ENCODE peak calls at places on chromosomes 12 and 14, in ten cellular contexts. F is ovary, S is IMR-90, X is stomach, P is transverse colon, I is upper lobe of right lung, A is right atrium auricular region, L is mammary epithelial cell, W is OCI-LY7, D is hepatocyte. J is an unnamed sample. For H3K4me1, the result is how much of the 10 kb centered on the place peaks cover.

GRCh38 chr12:18462437-18462836 is 201.1 kb downstream of the PIK3C2G start:
- DNase-seq in X (no peak), W (no peak), F (no peak), S (peak), L (no peak), D (no peak), P (no peak), A (no peak), I (no peak), J (peak)

GRCh38 chr12:53213348-53213747 is 6.3 kb upstream of the ITGB7 start:
- DNase-seq in X (peak), S (peak), F (peak), L (no peak), A (peak), I (peak), D (peak), P (peak), W (peak), J (peak)

GRCh38 chr12:5433081-5433839 is 1.4 kb downstream of the NTF3 start:
- DNase-seq in I (no peak), D (peak), F (no peak), X (no peak), S (peak), W (no peak), L (no peak), P (no peak), A (no peak), J (peak)

GRCh38 chr12:89350661-89351488 is 1.4 kb downstream of the DUSP6 start:
- DNase-seq in I (peak), F (no peak), X (no peak), S (no peak), P (peak), W (no peak), D (peak), L (peak), A (no peak), J (peak)

GRCh38 chr14:60178820-60179219 is 13.6 kb upstream of the DHRS7 start:
- DNase-seq in D (no peak), F (no peak), S (no peak), I (no peak), P (no peak), L (no peak), X (no peak), A (no peak), W (no peak), J (no peak)

GRCh38 chr14:29236848-29237247 is 470.3 kb downstream of the FOXG1 start:
- DNase-seq in W (no peak), I (no peak), P (no peak), L (no peak), D (no peak), X (no peak), A (no peak), S (peak), F (no peak), J (no peak)

GRCh38 chr14:96245710-96246534 is 10.1 kb upstream of the BDKRB1 start:
- DNase-seq in W (no peak), I (peak), X (no peak), D (no peak), S (peak), A (no peak), F (no peak), L (no peak), P (no peak), J (no peak)

GRCh38 chr12:46445551-46446235 is 73.1 kb upstream of the SLC38A2 start:
- DNase-seq in S (no peak), W (no peak), X (no peak), L (no peak), A (no peak), F (no peak), I (no peak), P (no peak), D (no peak), J (no peak)

GRCh38 chr14:29955087-29955486 is 27.4 kb upstream of the PRKD1 start:
- DNase-seq in P (no peak), S (peak), W (no peak), D (no peak), I (no peak), X (no peak), A (no peak), F (no peak), L (no peak), J (no peak)

GRCh38 chr12:108237272-108237671 is 101.8 kb downstream of the CMKLR1 start:
- DNase-seq in A (no peak), X (no peak), D (no peak), F (no peak), I (no peak), P (no peak), W (no peak), L (no peak), S (no peak), J (no peak)

GRCh38 chr14:23984891-23985607 is 3.7 kb upstream of the DHRS4L2 start:
- DNase-seq in W (no peak), F (no peak), D (peak), L (peak), S (peak), I (no peak), X (peak), P (no peak), A (no peak), J (no peak)

GRCh38 chr14:24381363-24382102 is 13.5 kb downstream of the NFATC4 start:
- DNase-seq in S (no peak), W (no peak), P (no peak), F (no peak), L (no peak), I (no peak), X (peak), D (no peak), A (no peak), J (no peak)

GRCh38 chr14:57833304-57833703 is 32.6 kb downstream of the SLC35F4 start:
- DNase-seq in L (peak), S (peak), X (no peak), F (no peak), P (no peak), A (no peak), I (no peak), W (no peak), D (peak), J (no peak)

GRCh38 chr12:45336762-45337596 is 121.1 kb downstream of the ANO6 start:
- DNase-seq in D (peak), A (no peak), L (peak), X (no peak), P (no peak), S (peak), W (no peak), F (no peak), I (no peak), J (no peak)

GRCh38 chr14:101861464-101861863 is 100.0 kb downstream of the PPP2R5C start:
- DNase-seq in I (no peak), S (no peak), P (no peak), W (no peak), X (no peak), F (no peak), A (no peak), D (no peak), L (no peak), J (no peak)

GRCh38 chr14:76773188-76773885 is 12.1 kb downstream of the VASH1 start:
- DNase-seq in I (peak), P (peak), S (peak), D (peak), X (no peak), W (no peak), A (peak), F (peak), L (peak), J (peak)

GRCh38 chr12:104703372-104703771 is 246.6 kb downstream of the CHST11 start:
- DNase-seq in F (no peak), X (no peak), P (no peak), A (no peak), S (no peak), I (no peak), W (no peak), L (no peak), D (no peak), J (no peak)

GRCh38 chr12:97306121-97306520 is 156.5 kb upstream of the RMST start:
- DNase-seq in A (no peak), I (no peak), W (peak), D (no peak), P (no peak), X (no peak), L (no peak), S (no peak), F (no peak), J (no peak)

GRCh38 chr14:90499908-90500664 is 103.3 kb downstream of the CALM1 start:
- DNase-seq in F (no peak), I (peak), L (no peak), S (no peak), D (no peak), P (no peak), A (no peak), W (no peak), X (no peak), J (no peak)

GRCh38 chr12:114479831-114480230 is 73.9 kb upstream of the TBX5 start:
- DNase-seq in W (no peak), F (no peak), L (no peak), A (no peak), P (no peak), D (peak), X (no peak), S (no peak), I (no peak), J (no peak)

GRCh38 chr12:14602128-14602527 is 34.4 kb upstream of the PLBD1 start:
- DNase-seq in S (no peak), X (no peak), P (no peak), L (no peak), D (no peak), I (no peak), A (no peak), W (no peak), F (no peak), J (no peak)

GRCh38 chr12:124405592-124405991 is 110.7 kb downstream of the RFLNA start:
- DNase-seq in P (no peak), F (no peak), W (no peak), L (no peak), A (no peak), D (no peak), X (no peak), I (no peak), S (no peak), J (no peak)
- H3K27ac ChIP-seq in P (no peak), F (no peak), W (no peak), L (no peak), A (no peak), D (no peak), X (no peak), I (no peak), S (no peak), J (no peak)

GRCh38 chr12:27575099-27575779 is 51.2 kb downstream of the PPFIBP1 start:
- DNase-seq in P (no peak), W (no peak), X (no peak), F (no peak), I (no peak), S (peak), A (no peak), L (no peak), D (no peak), J (no peak)
- H3K4me1 ChIP-seq in P (under half), W (under half), X (under half), F (under half), I (under half), S (under half), A (under half), L (half or more), D (under half), J (half or more)

GRCh38 chr12:121810833-121811433 is 7.1 kb downstream of the SETD1B start:
- DNase-seq in L (no peak), A (no peak), F (no peak), X (no peak), P (no peak), S (no peak), W (no peak), D (no peak), I (no peak), J (no peak)

GRCh38 chr12:121812921-121813896 is 9.4 kb downstream of the SETD1B start:
- DNase-seq in L (no peak), S (no peak), X (peak), F (peak), A (no peak), D (no peak), W (no peak), P (no peak), I (no peak), J (no peak)

GRCh38 chr12:121811434-121812319 is 7.9 kb downstream of the SETD1B start:
- DNase-seq in I (peak), A (no peak), L (peak), X (peak), D (peak), W (peak), F (peak), P (peak), S (peak), J (peak)

GRCh38 chr12:121813951-121814350 is 10.1 kb downstream of the SETD1B start:
- DNase-seq in S (no peak), F (no peak), L (no peak), A (no peak), X (no peak), D (no peak), I (no peak), W (no peak), P (no peak), J (no peak)

GRCh38 chr12:121812320-121812871 is 8.6 kb downstream of the SETD1B start:
- DNase-seq in A (no peak), D (peak), L (peak), W (peak), P (peak), S (peak), I (peak), X (peak), F (peak), J (peak)
- TF ChIP-seq CTCF in A (peak), D (peak), L (no peak), W (no peak), P (peak), S (no peak), I (no peak), X (peak), F (no peak), J (peak)

GRCh38 chr12:3217683-3218079 is 140.5 kb downstream of the TSPAN9 start:
- DNase-seq in W (no peak), I (no peak), D (no peak), X (no peak), P (no peak), A (no peak), F (no peak), S (no peak), L (no peak), J (no peak)

GRCh38 chr12:3220382-3221321 is 143.5 kb downstream of the TSPAN9 start:
- DNase-seq in W (no peak), F (no peak), L (no peak), I (no peak), A (no peak), S (no peak), P (no peak), X (no peak), D (no peak), J (no peak)

GRCh38 chr12:3218150-3218845 is 141.1 kb downstream of the TSPAN9 start:
- DNase-seq in L (peak), A (peak), X (peak), W (peak), F (peak), P (peak), S (peak), D (peak), I (no peak), J (peak)

GRCh38 chr12:3216726-3217682 is 139.8 kb downstream of the TSPAN9 start:
- DNase-seq in X (no peak), D (no peak), W (no peak), F (no peak), S (peak), L (peak), A (peak), P (no peak), I (no peak), J (no peak)

DNA sequence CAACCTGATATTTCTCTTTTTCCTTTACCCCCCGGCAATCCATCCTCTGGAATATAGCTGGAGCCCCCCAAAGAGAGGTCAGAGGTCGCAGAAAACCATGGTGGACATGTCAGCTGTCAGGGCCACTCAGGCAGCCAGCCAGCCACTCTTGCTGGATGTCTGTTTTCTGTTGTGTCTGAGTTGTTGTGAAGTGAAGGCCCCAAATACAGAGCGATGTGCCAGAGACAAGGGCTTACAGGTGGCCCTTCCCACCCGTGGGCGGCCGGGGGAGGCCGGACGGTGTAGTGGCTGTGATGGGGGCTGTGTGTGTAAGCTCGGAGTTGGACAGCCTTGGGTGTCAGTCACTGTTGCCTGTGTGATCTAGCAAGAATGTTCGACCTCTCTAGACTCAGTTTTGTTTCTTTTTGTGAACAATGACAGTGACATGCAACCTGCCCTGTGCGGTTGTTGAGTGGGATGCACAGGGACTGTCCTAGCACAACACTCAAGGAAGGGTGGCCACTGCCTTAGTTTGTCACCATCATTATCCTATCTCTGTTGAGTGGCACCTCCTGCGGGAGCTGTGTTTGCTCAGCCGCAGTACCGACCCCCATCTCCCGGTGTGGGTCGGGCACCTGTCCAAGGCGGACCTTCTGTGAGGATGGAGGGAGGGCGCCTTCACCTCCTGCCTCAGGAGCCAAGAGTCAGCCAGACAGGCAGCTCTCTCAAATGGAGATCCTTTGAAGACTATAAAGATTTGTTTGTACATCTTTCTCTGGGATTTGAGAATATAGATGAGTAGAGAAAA is 141.9 kb downstream of the TSPAN9 start:
- DNase-seq in D (no peak), X (no peak), W (no peak), F (no peak), A (no peak), L (no peak), S (no peak), P (no peak), I (no peak), J (no peak)
- H3K27ac ChIP-seq in D (peak), X (peak), W (no peak), F (peak), A (peak), L (peak), S (peak), P (no peak), I (peak), J (peak)

DNA sequence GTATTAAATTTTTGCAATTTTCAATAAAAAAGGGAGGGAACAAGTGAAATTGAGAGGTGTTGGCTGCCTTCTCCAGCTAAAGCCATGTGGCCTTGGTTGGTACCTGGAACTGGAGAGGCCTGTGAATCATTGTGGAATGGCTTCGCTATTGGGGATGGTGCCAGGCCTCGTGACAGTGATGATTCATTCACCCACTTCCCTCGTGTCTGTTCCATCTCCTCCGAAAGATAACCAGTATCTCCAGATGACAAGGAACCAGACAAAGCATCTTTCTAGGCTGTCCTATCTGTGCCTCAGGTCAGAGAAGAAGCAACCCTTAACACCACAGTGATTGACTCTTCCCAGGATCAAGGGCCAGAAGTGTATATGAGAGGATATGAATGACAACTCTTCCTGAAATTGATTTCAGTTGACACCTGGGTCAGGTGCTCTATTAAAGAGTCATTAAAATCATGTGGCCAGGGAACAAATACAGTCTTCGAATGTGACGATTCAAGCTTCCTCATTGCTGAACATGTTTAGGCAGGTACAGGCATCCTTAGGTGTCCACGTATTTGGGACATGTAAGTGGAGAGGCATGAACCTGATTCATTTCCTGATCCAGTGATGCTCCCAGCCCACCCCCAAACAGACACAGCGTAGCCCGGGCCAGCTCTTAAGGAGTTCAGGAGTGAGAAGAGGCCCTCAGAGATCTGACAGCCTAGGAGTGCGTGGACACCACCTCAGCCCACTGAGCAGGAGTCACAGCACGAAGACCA is at the start of gene RNASE7:
- DNase-seq in F (no peak), X (no peak), W (no peak), I (no peak), D (no peak), A (no peak), P (no peak), S (peak), L (peak), J (no peak)
- H3K4me1 ChIP-seq in F (under half), X (under half), W (under half), I (under half), D (under half), A (under half), P (under half), S (under half), L (half or more), J (under half)

DNA sequence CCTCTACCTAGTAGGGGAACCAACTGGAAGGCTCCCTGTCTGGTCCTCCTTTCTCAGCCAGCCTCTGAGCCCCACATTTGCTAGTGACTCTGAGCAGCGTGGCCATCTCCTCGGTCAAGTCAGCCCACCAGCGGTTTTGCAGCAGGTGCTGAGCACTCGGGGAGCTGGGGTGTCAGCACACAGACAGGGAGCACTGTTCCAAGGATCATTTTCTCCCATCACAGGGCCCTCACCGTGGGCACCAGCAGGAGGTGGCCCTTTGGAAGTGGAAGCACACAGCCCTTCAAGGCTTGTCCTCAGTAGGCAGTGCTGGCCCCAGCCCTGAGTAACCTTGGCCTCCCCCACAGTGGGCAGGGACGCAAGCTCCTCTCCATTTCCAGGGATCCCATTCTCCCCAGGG is 24.1 kb upstream of the EML1 start:
- DNase-seq in P (no peak), I (no peak), L (no peak), S (no peak), F (no peak), X (no peak), D (no peak), A (no peak), W (no peak), J (no peak)
- TF ChIP-seq CTCF in P (no peak), I (no peak), L (no peak), S (no peak), F (no peak), X (no peak), D (no peak), A (no peak), W (no peak), J (no peak)

GRCh38 chr12:2264622-2265306 is 212.0 kb downstream of the CACNA1C start:
- DNase-seq in I (no peak), L (peak), P (peak), S (peak), D (peak), A (no peak), X (no peak), F (no peak), W (no peak), J (no peak)
- H3K27ac ChIP-seq in I (no peak), L (no peak), P (peak), S (peak), D (no peak), A (peak), X (peak), F (no peak), W (no peak), J (peak)

DNA sequence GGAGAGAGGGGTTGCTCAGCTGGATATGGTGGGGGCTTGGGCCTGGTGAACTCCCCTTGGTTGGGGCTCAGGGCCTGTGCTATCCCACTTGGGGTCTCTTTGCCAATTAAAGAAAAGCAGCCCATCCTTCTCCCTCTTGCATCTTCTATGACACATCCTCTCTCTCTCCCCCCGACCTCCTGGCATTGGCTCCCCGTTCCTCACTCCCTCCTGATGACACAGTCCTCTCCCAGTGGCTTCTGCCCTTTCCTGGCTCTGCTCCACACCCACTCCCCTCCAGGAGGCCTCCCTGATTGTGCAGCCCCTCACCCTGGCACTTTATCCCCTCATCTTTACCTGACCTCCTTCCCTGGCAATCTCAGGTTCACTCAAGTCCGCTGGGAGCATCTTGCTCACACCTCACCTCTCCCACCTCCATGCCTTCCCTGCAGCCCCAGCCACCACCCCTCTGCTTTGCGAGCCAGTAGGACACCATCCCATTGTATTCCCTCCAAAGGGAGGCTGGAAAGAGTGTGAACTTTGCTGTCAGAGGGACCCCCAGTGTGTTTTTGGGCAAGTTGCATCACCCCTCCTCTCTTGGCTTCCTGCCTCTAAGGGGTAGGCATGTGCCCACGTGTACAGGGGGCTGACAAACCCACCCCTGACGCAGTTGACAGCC is 10.7 kb downstream of the KRT80 start:
- DNase-seq in X (no peak), W (no peak), F (no peak), P (no peak), I (no peak), A (no peak), D (no peak), L (no peak), S (peak), J (no peak)
- H3K4me1 ChIP-seq in X (under half), W (under half), F (under half), P (under half), I (under half), A (half or more), D (under half), L (under half), S (under half), J (under half)